ENCODE peak calls at places on chromosomes 4 and X, in nine cellular contexts. One of them, this sample, is unnamed.

GRCh38 chr4:121072836-121073362 is 564 bp upstream of the NDNF start:
- DNase-seq in activated CD4-positive, alpha-beta T cell treated with anti-CD3 and anti-CD28 coated beads for 24 hours: no peak
- DNase-seq in MCF 10A: no peak
- DNase-seq in cardiac muscle cell: peak; percentile 44
- DNase-seq in D721Med: no peak
- DNase-seq in fibroblast of the aortic adventitia: no peak
- DNase-seq in AG04449: no peak
- DNase-seq in putamen: no peak
- DNase-seq in T1000: no peak
- DNase-seq in this sample: no peak

GRCh38 chr4:156734965-156735895 is 236.4 kb downstream of the PDGFC start:
- DNase-seq in D721Med: no peak
- DNase-seq in AG04449: no peak
- DNase-seq in cardiac muscle cell: no peak
- DNase-seq in fibroblast of the aortic adventitia: peak; percentile 21
- DNase-seq in T1000: no peak
- DNase-seq in MCF 10A: no peak
- DNase-seq in putamen: no peak
- DNase-seq in activated CD4-positive, alpha-beta T cell treated with anti-CD3 and anti-CD28 coated beads for 24 hours: no peak
- DNase-seq in this sample: no peak

GRCh38 chr4:53734584-53735363 is 143.5 kb upstream of the LNX1 start:
- DNase-seq in AG04449: no peak
- DNase-seq in T1000: no peak
- DNase-seq in MCF 10A: peak; percentile 41
- DNase-seq in fibroblast of the aortic adventitia: peak; percentile 81
- DNase-seq in cardiac muscle cell: no peak
- DNase-seq in activated CD4-positive, alpha-beta T cell treated with anti-CD3 and anti-CD28 coated beads for 24 hours: no peak
- DNase-seq in putamen: no peak
- DNase-seq in D721Med: no peak
- DNase-seq in this sample: no peak

GRCh38 chr4:120857312-120857711 is 65.2 kb downstream of the PRDM5 start:
- DNase-seq in cardiac muscle cell: no peak
- DNase-seq in putamen: no peak
- DNase-seq in T1000: no peak
- DNase-seq in D721Med: no peak
- DNase-seq in AG04449: no peak
- DNase-seq in activated CD4-positive, alpha-beta T cell treated with anti-CD3 and anti-CD28 coated beads for 24 hours: no peak
- DNase-seq in fibroblast of the aortic adventitia: peak; percentile 72
- DNase-seq in MCF 10A: no peak
- DNase-seq in this sample: no peak

GRCh38 chr4:2091990-2092652 is 33.0 kb downstream of the NAT8L start:
- DNase-seq in cardiac muscle cell: no peak
- DNase-seq in activated CD4-positive, alpha-beta T cell treated with anti-CD3 and anti-CD28 coated beads for 24 hours: no peak
- DNase-seq in D721Med: no peak
- DNase-seq in fibroblast of the aortic adventitia: no peak
- DNase-seq in putamen: no peak
- DNase-seq in MCF 10A: no peak
- DNase-seq in T1000: no peak
- DNase-seq in AG04449: no peak
- DNase-seq in this sample: peak; percentile 38

GRCh38 chr4:173448103-173448502 is 49.2 kb upstream of the SCRG1 start:
- DNase-seq in activated CD4-positive, alpha-beta T cell treated with anti-CD3 and anti-CD28 coated beads for 24 hours: no peak
- DNase-seq in AG04449: no peak
- DNase-seq in D721Med: no peak
- DNase-seq in putamen: peak; percentile 84
- DNase-seq in MCF 10A: no peak
- DNase-seq in T1000: no peak
- DNase-seq in cardiac muscle cell: no peak
- DNase-seq in fibroblast of the aortic adventitia: peak; percentile 60
- DNase-seq in this sample: no peak

GRCh38 chr4:125522588-125522987 is 207.8 kb downstream of the FAT4 start:
- DNase-seq in AG04449: no peak
- DNase-seq in fibroblast of the aortic adventitia: no peak
- DNase-seq in D721Med: no peak
- DNase-seq in cardiac muscle cell: no peak
- DNase-seq in putamen: no peak
- DNase-seq in activated CD4-positive, alpha-beta T cell treated with anti-CD3 and anti-CD28 coated beads for 24 hours: no peak
- DNase-seq in MCF 10A: no peak
- DNase-seq in T1000: no peak
- DNase-seq in this sample: no peak

GRCh38 chr4:113358784-113359183 is 309.3 kb downstream of the ANK2 start:
- DNase-seq in cardiac muscle cell: no peak
- DNase-seq in fibroblast of the aortic adventitia: peak; percentile 16
- DNase-seq in putamen: no peak
- DNase-seq in AG04449: no peak
- DNase-seq in D721Med: no peak
- DNase-seq in activated CD4-positive, alpha-beta T cell treated with anti-CD3 and anti-CD28 coated beads for 24 hours: no peak
- DNase-seq in MCF 10A: no peak
- DNase-seq in T1000: no peak
- DNase-seq in this sample: no peak

GRCh38 chrX:48909703-48910102 is 1.7 kb downstream of the SLC35A2 start:
- DNase-seq in activated CD4-positive, alpha-beta T cell treated with anti-CD3 and anti-CD28 coated beads for 24 hours: no peak
- DNase-seq in putamen: no peak
- DNase-seq in MCF 10A: no peak
- DNase-seq in T1000: no peak
- DNase-seq in D721Med: no peak
- DNase-seq in cardiac muscle cell: no peak
- DNase-seq in AG04449: no peak
- DNase-seq in fibroblast of the aortic adventitia: no peak
- DNase-seq in this sample: no peak

GRCh38 chrX:108399427-108400165 is 38.6 kb downstream of the COL4A6 start:
- DNase-seq in T1000: peak; percentile 0
- DNase-seq in putamen: no peak
- DNase-seq in MCF 10A: peak; percentile 90
- DNase-seq in cardiac muscle cell: no peak
- DNase-seq in activated CD4-positive, alpha-beta T cell treated with anti-CD3 and anti-CD28 coated beads for 24 hours: no peak
- DNase-seq in D721Med: no peak
- DNase-seq in AG04449: no peak
- DNase-seq in fibroblast of the aortic adventitia: peak; percentile 58
- DNase-seq in this sample: no peak

GRCh38 chr4:8302331-8302730 is 32.8 kb downstream of the HTRA3 start:
- DNase-seq in AG04449: no peak
- DNase-seq in putamen: no peak
- DNase-seq in D721Med: no peak
- DNase-seq in T1000: no peak
- DNase-seq in MCF 10A: no peak
- DNase-seq in activated CD4-positive, alpha-beta T cell treated with anti-CD3 and anti-CD28 coated beads for 24 hours: no peak
- DNase-seq in cardiac muscle cell: no peak
- DNase-seq in fibroblast of the aortic adventitia: no peak
- DNase-seq in this sample: no peak

GRCh38 chr4:106422766-106423165 is 54.2 kb upstream of the GIMD1 start:
- DNase-seq in activated CD4-positive, alpha-beta T cell treated with anti-CD3 and anti-CD28 coated beads for 24 hours: no peak
- DNase-seq in AG04449: no peak
- DNase-seq in cardiac muscle cell: no peak
- DNase-seq in T1000: no peak
- DNase-seq in MCF 10A: no peak
- DNase-seq in D721Med: no peak
- DNase-seq in fibroblast of the aortic adventitia: no peak
- DNase-seq in putamen: no peak
- DNase-seq in this sample: no peak

GRCh38 chr4:129455462-129455861 is 359.5 kb downstream of the C4orf33 start:
- DNase-seq in T1000: no peak
- DNase-seq in fibroblast of the aortic adventitia: no peak
- DNase-seq in putamen: no peak
- DNase-seq in activated CD4-positive, alpha-beta T cell treated with anti-CD3 and anti-CD28 coated beads for 24 hours: no peak
- DNase-seq in cardiac muscle cell: no peak
- DNase-seq in MCF 10A: peak; percentile 4
- DNase-seq in AG04449: no peak
- DNase-seq in D721Med: no peak
- DNase-seq in this sample: no peak

GRCh38 chrX:139203681-139204575 is 326.6 kb upstream of the F9 start:
- DNase-seq in T1000: peak; percentile 1
- DNase-seq in AG04449: no peak
- DNase-seq in MCF 10A: peak; percentile 20
- DNase-seq in cardiac muscle cell: peak; percentile 44
- DNase-seq in D721Med: no peak
- DNase-seq in fibroblast of the aortic adventitia: peak; percentile 25
- DNase-seq in putamen: no peak
- DNase-seq in activated CD4-positive, alpha-beta T cell treated with anti-CD3 and anti-CD28 coated beads for 24 hours: no peak
- DNase-seq in this sample: no peak

GRCh38 chr4:138645289-138645688 is 370.3 kb upstream of the NOCT start:
- DNase-seq in putamen: no peak
- DNase-seq in D721Med: no peak
- DNase-seq in T1000: no peak
- DNase-seq in MCF 10A: peak; percentile 47
- DNase-seq in fibroblast of the aortic adventitia: no peak
- DNase-seq in AG04449: no peak
- DNase-seq in activated CD4-positive, alpha-beta T cell treated with anti-CD3 and anti-CD28 coated beads for 24 hours: no peak
- DNase-seq in cardiac muscle cell: no peak
- DNase-seq in this sample: no peak

GRCh38 chr4:1474126-1475090 is 68.2 kb upstream of the NKX1-1 start:
- DNase-seq in activated CD4-positive, alpha-beta T cell treated with anti-CD3 and anti-CD28 coated beads for 24 hours: no peak
- DNase-seq in D721Med: no peak
- DNase-seq in MCF 10A: no peak
- DNase-seq in cardiac muscle cell: no peak
- DNase-seq in putamen: no peak
- DNase-seq in T1000: no peak
- DNase-seq in AG04449: no peak
- DNase-seq in fibroblast of the aortic adventitia: no peak
- DNase-seq in this sample: no peak

GRCh38 chrX:15055146-15055930 is 182.1 kb downstream of the MOSPD2 start:
- DNase-seq in cardiac muscle cell: no peak
- DNase-seq in fibroblast of the aortic adventitia: no peak
- DNase-seq in MCF 10A: no peak
- DNase-seq in AG04449: peak; percentile 7
- DNase-seq in D721Med: no peak
- DNase-seq in activated CD4-positive, alpha-beta T cell treated with anti-CD3 and anti-CD28 coated beads for 24 hours: no peak
- DNase-seq in T1000: no peak
- DNase-seq in putamen: no peak
- DNase-seq in this sample: no peak

GRCh38 chr4:137545461-137545861 is 13.2 kb upstream of the PCDH18 start:
- DNase-seq in activated CD4-positive, alpha-beta T cell treated with anti-CD3 and anti-CD28 coated beads for 24 hours: no peak
- DNase-seq in AG04449: peak; percentile 91
- DNase-seq in putamen: no peak
- DNase-seq in T1000: no peak
- DNase-seq in D721Med: no peak
- DNase-seq in fibroblast of the aortic adventitia: peak; percentile 87
- DNase-seq in cardiac muscle cell: peak; percentile 77
- DNase-seq in MCF 10A: peak; percentile 36
- DNase-seq in this sample: no peak

GRCh38 chr4:98625399-98625798 is 33.0 kb downstream of the TSPAN5 start:
- DNase-seq in putamen: no peak
- DNase-seq in D721Med: no peak
- DNase-seq in cardiac muscle cell: no peak
- DNase-seq in fibroblast of the aortic adventitia: no peak
- DNase-seq in T1000: no peak
- DNase-seq in activated CD4-positive, alpha-beta T cell treated with anti-CD3 and anti-CD28 coated beads for 24 hours: no peak
- DNase-seq in AG04449: no peak
- DNase-seq in MCF 10A: peak; percentile 13
- DNase-seq in this sample: no peak

GRCh38 chr4:35465096-35465495 is 779.2 kb downstream of the ARAP2 start:
- DNase-seq in AG04449: no peak
- DNase-seq in activated CD4-positive, alpha-beta T cell treated with anti-CD3 and anti-CD28 coated beads for 24 hours: no peak
- DNase-seq in D721Med: no peak
- DNase-seq in fibroblast of the aortic adventitia: no peak
- DNase-seq in MCF 10A: peak; percentile 11
- DNase-seq in putamen: peak; percentile 74
- DNase-seq in T1000: no peak
- DNase-seq in cardiac muscle cell: no peak
- DNase-seq in this sample: no peak

GRCh38 chr4:101089168-101089567 is 258.2 kb downstream of the PPP3CA start:
- DNase-seq in MCF 10A: no peak
- DNase-seq in T1000: no peak
- DNase-seq in D721Med: no peak
- DNase-seq in putamen: no peak
- DNase-seq in AG04449: no peak
- DNase-seq in cardiac muscle cell: no peak
- DNase-seq in fibroblast of the aortic adventitia: no peak
- DNase-seq in activated CD4-positive, alpha-beta T cell treated with anti-CD3 and anti-CD28 coated beads for 24 hours: no peak
- DNase-seq in this sample: no peak

GRCh38 chrX:40155617-40156471 is 58.1 kb upstream of the BCOR start:
- DNase-seq in putamen: no peak
- DNase-seq in activated CD4-positive, alpha-beta T cell treated with anti-CD3 and anti-CD28 coated beads for 24 hours: no peak
- DNase-seq in D721Med: no peak
- DNase-seq in cardiac muscle cell: no peak
- DNase-seq in MCF 10A: no peak
- DNase-seq in fibroblast of the aortic adventitia: no peak
- DNase-seq in AG04449: no peak
- DNase-seq in T1000: no peak
- DNase-seq in this sample: no peak

GRCh38 chrX:10444204-10444603 is 176.2 kb downstream of the MID1 start:
- DNase-seq in AG04449: no peak
- DNase-seq in putamen: no peak
- DNase-seq in fibroblast of the aortic adventitia: no peak
- DNase-seq in cardiac muscle cell: no peak
- DNase-seq in D721Med: no peak
- DNase-seq in activated CD4-positive, alpha-beta T cell treated with anti-CD3 and anti-CD28 coated beads for 24 hours: no peak
- DNase-seq in T1000: no peak
- DNase-seq in MCF 10A: no peak
- DNase-seq in this sample: no peak

GRCh38 chr4:69831270-69831627 is 28.7 kb downstream of the SULT1E1 start:
- DNase-seq in cardiac muscle cell: no peak
- DNase-seq in MCF 10A: no peak
- DNase-seq in D721Med: no peak
- DNase-seq in putamen: no peak
- DNase-seq in fibroblast of the aortic adventitia: no peak
- DNase-seq in activated CD4-positive, alpha-beta T cell treated with anti-CD3 and anti-CD28 coated beads for 24 hours: no peak
- DNase-seq in T1000: no peak
- DNase-seq in AG04449: no peak
- DNase-seq in this sample: no peak

GRCh38 chrX:65677954-65678469 is 10.6 kb downstream of the MSN start:
- DNase-seq in D721Med: no peak
- DNase-seq in T1000: peak; percentile 34
- DNase-seq in putamen: no peak
- DNase-seq in fibroblast of the aortic adventitia: peak; percentile 95
- DNase-seq in activated CD4-positive, alpha-beta T cell treated with anti-CD3 and anti-CD28 coated beads for 24 hours: no peak
- DNase-seq in AG04449: peak; percentile 64
- DNase-seq in MCF 10A: peak; percentile 87
- DNase-seq in cardiac muscle cell: no peak
- DNase-seq in this sample: no peak

GRCh38 chr4:140038031-140038533 is 115.9 kb downstream of the MAML3 start:
- DNase-seq in MCF 10A: no peak
- DNase-seq in cardiac muscle cell: no peak
- DNase-seq in fibroblast of the aortic adventitia: peak; percentile 33
- DNase-seq in D721Med: no peak
- DNase-seq in activated CD4-positive, alpha-beta T cell treated with anti-CD3 and anti-CD28 coated beads for 24 hours: no peak
- DNase-seq in T1000: no peak
- DNase-seq in AG04449: no peak
- DNase-seq in putamen: no peak
- DNase-seq in this sample: no peak

This sample was measured in stimulated activated effector memory CD8-positive, alpha-beta T cell treated with anti-CD3 and anti-CD28 coated beads, Interleukin-12 subunit alpha, Interleukin-12 subunit beta, amount 100 ng/mL, for 72 hours.